ENCODE peak calls at places on chromosomes 13 and 19, in four cellular contexts. B, U, X and L are unnamed samples.

GRCh38 chr19:4061683-4062575 is 4.8 kb downstream of the ZBTB7A start:
- DNase-seq in B (no peak), X (no peak), U (no peak), L (peak)

GRCh38 chr13:113901231-113901630 is 37.4 kb upstream of the GAS6 start:
- DNase-seq in B (peak), U (no peak), X (no peak), L (no peak)

GRCh38 chr19:33736158-33736557 is 60.5 kb upstream of the KCTD15 start:
- DNase-seq in X (no peak), B (no peak), U (no peak), L (no peak)

GRCh38 chr19:23974941-23975340 is 60.3 kb downstream of the ZNF726 start:
- DNase-seq in B (no peak), U (no peak), X (no peak), L (no peak)

GRCh38 chr19:41398603-41399002 is 985 bp downstream of the BCKDHA start:
- DNase-seq in B (no peak), U (no peak), X (no peak), L (no peak)

GRCh38 chr19:23075031-23075733 is 41.6 kb upstream of the ZNF730 start:
- DNase-seq in X (peak), B (peak), U (peak), L (peak)

GRCh38 chr13:66137384-66137783 is 1092.8 kb downstream of the PCDH9 start:
- DNase-seq in B (no peak), U (no peak), X (no peak), L (no peak)

GRCh38 chr19:41263042-41263849 is 926 bp upstream of the HNRNPUL1 start:
- DNase-seq in B (peak), U (peak), X (no peak), L (peak)

GRCh38 chr19:367963-368623 is 23.5 kb upstream of the MIER2 start:
- DNase-seq in B (no peak), U (no peak), X (no peak), L (no peak)

GRCh38 chr13:42170029-42170428 is 101.9 kb upstream of the AKAP11 start:
- DNase-seq in U (peak), X (no peak), B (no peak), L (no peak)

GRCh38 chr19:45952691-45953505 is 20.8 kb downstream of the NOVA2 start:
- DNase-seq in X (peak), B (peak), U (peak), L (peak)

GRCh38 chr19:18908917-18909619 is 10.1 kb downstream of the COPE start:
- DNase-seq in X (no peak), B (no peak), U (no peak), L (no peak)

GRCh38 chr19:17327654-17328516 is 6.8 kb downstream of the ANO8 start:
- DNase-seq in B (peak), X (no peak), U (peak), L (no peak)

GRCh38 chr13:110571897-110572777 is 10.6 kb upstream of the RAB20 start:
- DNase-seq in U (no peak), B (no peak), X (no peak), L (peak)

GRCh38 chr19:8655340-8655709 is 24.9 kb downstream of the NFILZ start:
- DNase-seq in B (no peak), U (no peak), X (no peak), L (no peak)

GRCh38 chr19:1725100-1726064 is 27.9 kb upstream of the ONECUT3 start:
- DNase-seq in U (peak), B (peak), X (no peak), L (peak)

GRCh38 chr13:24161980-24162517 is 1.5 kb downstream of the SPATA13 start:
- DNase-seq in X (no peak), B (no peak), U (no peak), L (peak)

GRCh38 chr19:34664168-34664567 is 12.8 kb downstream of the SCGB2B2 start:
- DNase-seq in X (no peak), B (no peak), U (no peak), L (no peak)

GRCh38 chr19:12187625-12188024 is 24.7 kb downstream of the ZNF136 start:
- DNase-seq in U (peak), X (no peak), B (no peak), L (no peak)
- H3K4me3 ChIP-seq in U (peak), X (no peak), B (no peak), L (no peak)

GRCh38 chr19:39400997-39401548 is 5.6 kb upstream of the ZFP36 start:
- DNase-seq in U (no peak), X (no peak), B (no peak), L (no peak)
- H3K4me3 ChIP-seq in U (no peak), X (no peak), B (no peak), L (no peak)

GRCh38 chr19:51396175-51396574 is 5.8 kb upstream of the C19orf84 start:
- DNase-seq in X (no peak), B (no peak), U (no peak), L (no peak)

GRCh38 chr19:51398096-51398704 is 7.8 kb upstream of the C19orf84 start:
- DNase-seq in B (peak), U (peak), X (no peak), L (no peak)

GRCh38 chr19:51389143-51389542 is 1.2 kb downstream of the C19orf84 start:
- DNase-seq in B (no peak), U (no peak), X (no peak), L (no peak)

GRCh38 chr19:51391073-51391611 is 751 bp upstream of the C19orf84 start:
- DNase-seq in X (no peak), B (no peak), U (no peak), L (no peak)

DNA sequence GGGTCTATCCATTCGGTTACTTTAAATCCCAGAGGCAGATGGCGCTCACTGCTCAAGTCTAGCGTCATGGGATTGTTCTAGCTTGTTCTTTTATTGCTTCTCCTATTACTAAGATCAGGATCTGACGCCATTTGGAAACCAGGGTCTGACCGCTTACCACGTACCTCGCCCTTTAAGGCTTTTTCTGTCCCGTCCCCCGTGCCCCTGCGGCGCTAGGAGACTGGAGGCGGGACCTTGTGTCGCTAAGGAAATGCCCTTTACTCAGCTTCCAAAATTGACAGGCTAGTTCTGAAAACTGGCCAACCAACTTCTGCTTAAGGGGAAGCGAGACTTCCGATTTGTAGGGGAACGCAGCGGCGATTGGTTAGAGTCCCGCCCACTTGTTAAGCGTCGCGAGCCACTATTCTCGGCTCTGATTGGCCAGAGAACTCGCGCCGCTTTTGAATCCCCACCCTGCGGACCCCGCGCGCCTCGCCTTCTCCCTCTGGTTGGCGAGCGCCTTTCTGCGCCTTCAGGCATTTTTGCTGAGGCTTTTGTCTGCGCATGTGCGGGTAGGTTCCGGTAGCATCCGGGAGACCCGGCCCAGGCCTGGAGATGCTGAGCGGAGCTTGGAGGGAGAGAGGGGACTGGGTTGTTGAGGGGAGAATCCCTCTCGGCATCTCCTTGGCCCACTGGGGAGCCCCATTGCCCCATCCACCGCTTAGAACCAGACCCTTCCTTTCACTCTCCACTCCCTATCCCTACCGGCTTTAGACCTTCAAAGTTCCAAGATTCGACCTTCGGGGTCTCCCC is 3.9 kb upstream of the C19orf84 start:
- DNase-seq in X (peak), B (peak), U (peak), L (peak)
- H3K4me3 ChIP-seq in X (peak), B (peak), U (peak), L (peak)

GRCh38 chr13:74063533-74064100 is 70.6 kb downstream of the KLF12 start:
- DNase-seq in X (no peak), U (no peak), B (no peak), L (no peak)
- H3K4me3 ChIP-seq in X (no peak), U (no peak), B (no peak), L (no peak)